ENCODE peak calls at places on chromosomes 11 and 22, in four cellular contexts. W is HepG2, C is GM12878, H is K562. U is an unnamed sample.

GRCh38 chr11:118615282-118615979 is 8.0 kb downstream of the PHLDB1 start:
- DNase-seq in W (peak), H (no peak), C (no peak), U (peak)

GRCh38 chr22:48561676-48562075 is 1266.0 kb downstream of the BRD1 start:
- DNase-seq in H (no peak), W (no peak), C (no peak), U (no peak)

GRCh38 chr11:6459049-6459448 is 14.7 kb downstream of the TRIM3 start:
- DNase-seq in W (no peak), C (no peak), H (no peak), U (no peak)

GRCh38 chr11:122154227-122154626 is 38.2 kb upstream of the BLID start:
- DNase-seq in H (no peak), W (no peak), C (no peak), U (peak)

GRCh38 chr11:11320820-11321219 is 32.2 kb downstream of the CSNK2A3 start:
- DNase-seq in H (no peak), W (no peak), C (no peak), U (no peak)

GRCh38 chr11:107243929-107244328 is 213.7 kb downstream of the CWF19L2 start:
- DNase-seq in W (peak), H (no peak), C (no peak), U (no peak)

GRCh38 chr11:75626692-75627536 is 41.9 kb downstream of the MAP6 start:
- DNase-seq in H (no peak), C (no peak), W (no peak), U (no peak)

GRCh38 chr22:44437493-44438015 is 60.5 kb downstream of the RTL6 start:
- DNase-seq in H (no peak), C (no peak), W (no peak), U (no peak)

GRCh38 chr11:13310443-13310842 is 32.9 kb downstream of the BMAL1 start:
- DNase-seq in C (no peak), W (no peak), H (no peak), U (no peak)

GRCh38 chr11:106159846-106160245 is 82.4 kb downstream of the AASDHPPT start:
- DNase-seq in C (no peak), W (no peak), H (no peak), U (no peak)

GRCh38 chr11:90717522-90717921 is 494.7 kb upstream of the CHORDC1 start:
- DNase-seq in W (no peak), H (no peak), C (no peak), U (peak)

GRCh38 chr11:61904539-61905048 is 12.8 kb downstream of the RAB3IL1 start:
- DNase-seq in C (no peak), H (no peak), W (peak), U (peak)

GRCh38 chr22:18110194-18110943 is at the start of gene TUBA8:
- DNase-seq in W (no peak), C (no peak), H (no peak), U (peak)

GRCh38 chr22:20783844-20784723 is 10.2 kb downstream of the SERPIND1 start:
- DNase-seq in C (peak), W (peak), H (peak), U (peak)

GRCh38 chr22:50704510-50705218 is 32.0 kb downstream of the SHANK3 start:
- DNase-seq in W (no peak), C (no peak), H (no peak), U (no peak)

GRCh38 chr11:65873280-65874156 is 918 bp upstream of the EFEMP2 start:
- DNase-seq in C (peak), H (peak), W (peak), U (peak)
- TF ChIP-seq POLR2AphosphoS5 in C (peak), H (no peak), W (peak), U (peak)

DNA sequence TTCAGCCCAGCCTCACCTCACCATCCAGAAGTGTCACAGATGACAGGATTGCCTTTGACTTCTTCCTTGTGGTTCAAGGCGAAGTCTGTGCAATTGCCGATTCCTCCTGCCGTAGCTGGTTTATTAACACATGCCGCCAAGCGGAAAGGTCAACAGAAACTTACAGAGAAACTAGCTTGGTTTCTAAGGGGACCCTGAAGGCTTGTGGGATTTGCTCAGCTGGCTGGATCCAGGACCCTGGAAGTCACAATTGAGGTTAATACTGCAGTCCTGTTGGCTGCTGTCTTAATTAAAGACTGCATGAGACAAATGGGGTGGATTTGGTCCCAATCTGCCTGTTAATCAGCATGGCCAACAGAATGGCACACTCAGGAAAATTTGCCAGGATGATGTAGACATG is 65.5 kb downstream of the SHANK2 start:
- DNase-seq in C (no peak), W (no peak), H (no peak), U (no peak)
- TF ChIP-seq JUNB in C (no peak), W (no peak), H (no peak), U (no peak)

DNA sequence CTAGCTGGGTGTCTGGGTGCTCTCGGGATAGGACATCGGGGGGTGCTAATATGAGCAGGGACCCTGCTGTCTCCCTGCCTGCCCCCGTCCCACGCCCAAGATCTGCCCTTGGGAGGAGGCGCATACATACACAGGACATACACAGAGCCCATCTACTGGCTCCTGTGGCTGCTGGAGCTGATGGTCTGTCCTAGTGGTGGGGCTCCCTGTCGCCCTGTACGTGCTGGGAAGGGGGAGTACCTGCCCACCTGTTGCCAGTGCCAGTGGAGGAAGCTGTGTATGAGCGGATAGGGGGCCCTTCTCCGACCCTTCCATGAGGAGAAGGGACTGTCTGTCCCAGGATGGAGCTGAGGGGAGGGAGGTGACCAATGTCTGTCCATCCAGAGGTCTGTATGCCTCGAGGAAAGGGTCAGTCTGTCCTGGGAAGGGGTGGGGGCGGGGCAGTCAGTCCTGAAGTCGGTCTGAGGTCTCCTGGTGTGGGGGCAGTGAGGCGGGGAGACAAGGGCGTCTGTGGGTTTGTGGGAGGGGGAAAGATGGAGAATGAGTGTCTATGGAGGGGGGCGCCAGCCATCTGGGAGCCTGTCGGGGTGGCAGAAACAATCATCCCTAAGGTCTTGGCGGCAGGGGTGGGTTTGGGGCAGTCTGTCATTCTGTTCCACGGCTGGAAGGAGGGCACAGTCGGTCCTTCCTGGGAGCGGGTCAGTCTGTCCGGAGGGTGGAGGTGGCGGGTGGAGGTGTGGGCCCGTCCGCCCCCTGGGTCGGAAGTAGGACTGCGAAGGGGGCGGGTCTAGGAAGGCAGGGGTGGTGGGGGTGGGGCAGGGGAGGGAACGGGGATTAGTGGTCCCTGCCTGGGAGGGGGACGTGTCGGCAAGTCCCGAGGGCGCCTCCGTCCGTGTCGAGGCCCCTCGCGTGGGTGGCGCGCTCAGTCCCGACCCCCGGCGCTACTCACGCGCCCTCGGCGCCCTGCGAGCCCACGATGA is 727 bp downstream of the TBC1D10A start:
- DNase-seq in H (peak), W (no peak), C (no peak), U (peak)
- H3K27ac ChIP-seq in H (peak), W (peak), C (peak), U (no peak)

GRCh38 chr11:78079232-78080083 is at the start of gene NDUFC2:
- DNase-seq in C (peak), W (peak), H (peak), U (peak)
- TF ChIP-seq POLR2AphosphoS5 in C (peak), W (peak), H (peak), U (peak)

DNA sequence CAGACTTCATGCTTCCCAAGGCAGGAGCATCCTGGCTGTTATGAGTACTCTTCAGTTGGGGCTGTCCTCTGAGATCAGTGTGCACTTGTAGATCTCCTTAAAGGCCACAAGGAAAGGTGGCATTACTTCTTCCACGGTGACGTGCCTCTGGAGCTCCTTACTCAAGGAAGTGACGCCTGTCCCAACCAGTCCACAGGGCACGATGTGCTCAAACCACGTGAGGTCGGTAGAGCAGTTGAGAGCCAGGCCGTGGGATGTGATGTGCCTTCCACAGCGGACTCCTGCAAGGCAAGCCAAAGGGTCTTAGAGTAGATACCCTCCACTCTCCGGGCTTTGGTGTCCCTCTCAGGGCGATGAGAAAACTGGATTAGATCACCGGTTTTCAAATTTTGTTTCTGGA is 1.4 kb downstream of the LIPT2 start:
- DNase-seq in W (no peak), C (no peak), H (no peak), U (peak)
- TF ChIP-seq JUNB in W (no peak), C (no peak), H (no peak), U (no peak)

GRCh38 chr11:59778122-59778521 is 22.9 kb downstream of the STX3 start:
- DNase-seq in W (peak), C (no peak), H (no peak), U (no peak)
- H3K27ac ChIP-seq in W (no peak), C (no peak), H (no peak), U (no peak)

DNA sequence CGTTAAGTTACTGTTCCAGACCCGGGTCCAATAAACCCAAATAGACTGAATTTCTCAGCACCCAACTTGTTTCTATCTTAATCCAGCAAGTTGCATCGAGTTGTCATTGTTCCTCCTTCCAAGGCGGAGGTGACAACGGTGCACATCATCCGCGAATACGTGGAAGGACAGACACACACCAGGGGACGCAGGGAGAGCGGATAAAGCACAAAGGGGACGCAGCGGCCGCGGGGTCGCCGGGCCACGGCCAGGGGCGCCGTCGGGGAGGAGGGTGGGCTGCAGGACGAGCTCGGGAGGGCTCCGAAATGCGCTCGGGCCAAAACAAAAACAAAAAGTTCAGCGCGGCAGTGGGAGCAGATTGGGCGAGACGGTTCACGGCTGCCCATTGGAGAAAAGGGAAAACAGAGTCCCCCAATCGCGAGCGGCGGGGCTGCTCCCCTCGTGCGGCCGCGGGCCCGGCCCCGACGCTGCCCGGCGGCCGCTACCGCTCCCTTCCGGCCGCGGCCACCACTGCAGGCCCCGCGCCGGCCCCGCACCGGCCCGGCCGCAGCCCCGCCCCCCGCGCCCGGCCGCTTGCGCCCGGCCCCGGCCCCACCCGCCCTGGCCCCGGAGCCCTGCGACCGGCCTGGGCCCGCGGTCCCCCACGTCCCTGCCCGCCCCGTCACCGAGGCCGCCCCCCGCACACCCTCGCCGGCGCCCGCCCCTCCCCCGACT is 518 bp downstream of the KMT5B start:
- DNase-seq in C (no peak), H (peak), W (peak), U (peak)
- TF ChIP-seq POLR2AphosphoS5 in C (no peak), H (no peak), W (no peak), U (no peak)

GRCh38 chr11:40202569-40202968 is 1256.9 kb downstream of the LRRC4C start:
- DNase-seq in W (no peak), H (no peak), C (no peak), U (peak)
- TF ChIP-seq JUNB in W (no peak), H (no peak), C (no peak), U (no peak)